ENCODE peak calls at places on chromosome 2, in ten cellular contexts. M is GM12864; G is CD4-positive, alpha-beta T cell; J is WERI-Rb-1; E is psoas muscle; A is heart left ventricle; Z is AG04449; K is foreskin fibroblast; W is astrocyte of the spinal cord; D is stomach. Q is an unnamed sample.

GRCh38 chr2:26595146-26595545 is 46.0 kb downstream of the CIB4 start:
- DNase-seq in J (no peak), K (no peak), Z (no peak), E (no peak), A (no peak), M (no peak), G (no peak), W (no peak), D (no peak), Q (no peak)

GRCh38 chr2:190179754-190180312 is 117.3 kb upstream of the MSTN start:
- DNase-seq in J (no peak), Z (no peak), D (peak; percentile 63), G (no peak), K (no peak), A (no peak), M (no peak), E (no peak), W (no peak), Q (no peak)

GRCh38 chr2:233089851-233090250 is 29.7 kb downstream of the INPP5D start:
- DNase-seq in E (no peak), J (no peak), D (peak; percentile 20), G (no peak), K (no peak), M (no peak), Z (no peak), A (no peak), W (no peak), Q (no peak)

GRCh38 chr2:14756981-14757657 is 124.6 kb downstream of the LRATD1 start:
- DNase-seq in W (peak; percentile 81), D (no peak), E (no peak), M (no peak), K (peak; percentile 85), A (no peak), Z (peak; percentile 65), J (no peak), G (no peak), Q (no peak)

GRCh38 chr2:26968001-26968400 is 2.4 kb upstream of the MAPRE3 start:
- DNase-seq in J (no peak), K (no peak), W (peak; percentile 5), G (no peak), M (no peak), E (no peak), D (no peak), Z (no peak), A (no peak), Q (no peak)

GRCh38 chr2:27715318-27716165 is 51.9 kb downstream of the SLC4A1AP start:
- DNase-seq in K (peak; percentile 84), M (no peak), W (peak; percentile 55), E (peak; percentile 85), J (peak; percentile 38), G (no peak), D (no peak), Z (peak; percentile 38), A (peak; percentile 85), Q (no peak)

GRCh38 chr2:209694748-209695147 is 76.9 kb upstream of the UNC80 start:
- DNase-seq in D (no peak), G (no peak), Z (no peak), M (no peak), W (no peak), E (no peak), J (no peak), A (no peak), K (no peak), Q (no peak)

GRCh38 chr2:71672011-71672639 is 218.8 kb downstream of the DYSF start:
- DNase-seq in M (no peak), Z (no peak), W (no peak), A (no peak), D (no peak), G (no peak), E (no peak), J (peak; percentile 69), K (no peak), Q (peak; percentile 38)

GRCh38 chr2:23637011-23637778 is 252.2 kb downstream of the KLHL29 start:
- DNase-seq in E (no peak), A (peak; percentile 52), Z (peak; percentile 54), G (no peak), J (no peak), M (no peak), W (peak; percentile 74), D (no peak), K (peak; percentile 75), Q (no peak)

GRCh38 chr2:85181844-85182456 is 48.8 kb downstream of the TCF7L1 start:
- DNase-seq in J (peak; percentile 25), D (no peak), E (no peak), G (no peak), K (no peak), Z (no peak), M (no peak), W (no peak), A (no peak), Q (no peak)

GRCh38 chr2:85179541-85179940 is 46.3 kb downstream of the TCF7L1 start:
- DNase-seq in G (no peak), M (no peak), J (peak; percentile 67), W (peak; percentile 30), E (no peak), K (peak; percentile 15), A (no peak), Z (no peak), D (no peak), Q (no peak)

GRCh38 chr2:85183078-85183477 is 49.9 kb downstream of the TCF7L1 start:
- DNase-seq in K (peak; percentile 36), M (no peak), W (no peak), G (no peak), D (no peak), A (no peak), Z (no peak), E (no peak), J (no peak), Q (no peak)

GRCh38 chr2:85180322-85181092 is 47.3 kb downstream of the TCF7L1 start:
- DNase-seq in M (no peak), D (no peak), Z (no peak), A (no peak), E (no peak), K (no peak), W (no peak), J (no peak), G (no peak), Q (no peak)

GRCh38 chr2:85181093-85181685 is 48.0 kb downstream of the TCF7L1 start:
- DNase-seq in W (no peak), A (no peak), E (no peak), D (no peak), K (no peak), M (no peak), Z (no peak), J (no peak), G (no peak), Q (no peak)
- TF ChIP-seq CTCF in W (peak; percentile 17), A (no peak), E (no peak), D (no peak), K (no peak), M (no peak), Z (peak; percentile 8), J (peak; percentile 32), G (no peak), Q (no peak)

GRCh38 chr2:207529330-207530159 is at the start of gene CREB1:
- DNase-seq in J (peak; percentile 96), E (peak; percentile 99), W (peak; percentile 99), Z (peak; percentile 92), K (peak; percentile 99), D (peak; percentile 99), M (peak; percentile 94), G (peak; percentile 100), A (peak; percentile 99), Q (peak; percentile 100)
- TF ChIP-seq CTCF in J (no peak), E (no peak), W (no peak), Z (peak; percentile 29), K (no peak), D (no peak), M (no peak), G (no peak), A (no peak), Q (no peak)

GRCh38 chr2:62197017-62197586 is 1.2 kb downstream of the B3GNT2 start:
- DNase-seq in J (no peak), G (peak; percentile 12), K (peak; percentile 31), Z (no peak), M (no peak), E (no peak), A (no peak), W (no peak), D (no peak), Q (peak; percentile 46)
- TF ChIP-seq CTCF in J (no peak), G (peak; percentile 30), K (no peak), Z (no peak), M (peak; percentile 23), E (no peak), A (no peak), W (peak; percentile 25), D (no peak), Q (no peak)

GRCh38 chr2:127662937-127663565 is 12.3 kb downstream of the LIMS2 start:
- DNase-seq in W (no peak), G (no peak), E (no peak), Z (no peak), J (no peak), M (no peak), K (no peak), D (no peak), A (no peak), Q (no peak)
- TF ChIP-seq CTCF in W (no peak), G (no peak), E (no peak), Z (no peak), J (no peak), M (no peak), K (no peak), D (no peak), A (no peak), Q (no peak)

DNA sequence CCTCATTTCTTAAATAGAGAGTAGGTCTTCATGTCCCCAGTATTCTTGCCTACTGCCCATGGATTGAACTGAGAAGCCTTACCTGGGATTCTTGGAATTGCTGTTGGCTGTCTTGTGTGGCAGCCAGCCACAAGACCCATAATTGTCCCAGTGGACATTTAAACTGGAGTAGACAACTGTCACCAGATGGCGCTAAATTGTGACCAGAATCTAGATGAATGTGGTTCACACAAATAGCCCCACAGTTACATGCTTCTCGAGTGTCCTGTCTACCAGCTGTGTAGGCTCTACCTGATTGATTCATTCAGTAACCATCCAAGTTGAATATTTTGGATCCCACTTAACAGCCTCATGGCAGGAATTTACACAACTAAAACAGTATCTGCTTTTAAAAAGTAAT is 73.2 kb downstream of the MAP4K4 start:
- DNase-seq in W (no peak), G (no peak), J (peak; percentile 56), E (no peak), M (no peak), K (peak; percentile 67), Z (no peak), A (no peak), D (no peak), Q (no peak)
- TF ChIP-seq CTCF in W (peak; percentile 22), G (no peak), J (peak; percentile 57), E (peak; percentile 32), M (peak; percentile 57), K (no peak), Z (peak; percentile 16), A (peak; percentile 37), D (no peak), Q (no peak)

DNA sequence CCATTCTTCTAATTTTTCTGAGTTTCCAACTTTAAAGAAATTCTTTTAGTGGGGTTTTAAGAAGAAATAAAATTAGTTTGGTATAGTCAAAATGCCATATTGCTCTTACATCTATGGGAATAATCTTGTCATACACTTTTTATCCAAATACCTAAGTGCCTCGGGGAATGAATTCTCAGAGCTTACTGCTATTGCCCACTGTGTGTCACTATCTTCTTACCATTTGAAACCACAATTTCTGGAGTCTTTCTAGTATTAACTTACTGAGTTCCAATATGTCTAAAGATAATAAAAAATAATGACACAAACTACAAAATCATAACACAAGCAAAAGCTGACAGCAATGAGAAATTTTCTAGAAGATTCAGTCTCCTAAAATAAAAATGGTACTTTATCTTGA is 23.7 kb upstream of the DNAH6 start:
- DNase-seq in Z (no peak), G (no peak), J (no peak), M (no peak), A (no peak), W (no peak), E (no peak), D (no peak), K (peak; percentile 26), Q (no peak)
- TF ChIP-seq CTCF in Z (no peak), G (no peak), J (no peak), M (no peak), A (no peak), W (peak; percentile 22), E (no peak), D (no peak), K (peak; percentile 10), Q (no peak)